ENCODE peak calls at places on chromosomes 12 and 14, in nine cellular contexts. G, R, I, H, B, M, U, Y and K are unnamed samples. For H3K4me1 and H3K36me3, the result is how much of the 10 kb centered on the place peaks cover.

GRCh38 chr14:93977790-93978581 is 1.6 kb upstream of the ASB2 start:
- DNase-seq in G (peak), R (peak), I (no peak), H (no peak), B (no peak), M (no peak), U (no peak), Y (no peak), K (no peak)

GRCh38 chr12:58745348-58746125 is 174.8 kb downstream of the LRIG3 start:
- DNase-seq in G (no peak), R (no peak), I (no peak), H (no peak), B (no peak), M (peak), U (no peak), Y (no peak), K (no peak)

GRCh38 chr14:84591827-84592540 is 938.0 kb upstream of the FLRT2 start:
- DNase-seq in G (no peak), R (no peak), I (no peak), H (no peak), B (peak), M (no peak), U (no peak), Y (no peak), K (no peak)

GRCh38 chr12:74890237-74890599 is 319.4 kb downstream of the KCNC2 start:
- DNase-seq in G (no peak), R (no peak), I (no peak), H (peak), B (peak), M (peak), U (no peak), Y (no peak), K (no peak)

GRCh38 chr12:124567035-124567672 is at the start of gene NCOR2:
- DNase-seq in G (no peak), R (no peak), I (peak), H (no peak), B (no peak), M (no peak), U (no peak), Y (no peak), K (no peak)

GRCh38 chr12:85182699-85183098 is 97.3 kb upstream of the ALX1 start:
- DNase-seq in G (no peak), R (no peak), I (no peak), H (no peak), B (no peak), M (no peak), U (no peak), Y (no peak), K (no peak)

GRCh38 chr14:58244556-58245387 is at the start of gene PSMA3:
- DNase-seq in G (peak), R (peak), I (peak), H (peak), B (peak), M (peak), U (peak), Y (peak), K (peak)

GRCh38 chr12:39441963-39442894 is 691 bp downstream of the KIF21A start:
- DNase-seq in G (no peak), R (no peak), I (peak), H (no peak), B (peak), M (no peak), U (peak), Y (no peak), K (peak)

GRCh38 chr12:31589896-31590729 is 823 bp downstream of the DENND5B start:
- DNase-seq in G (no peak), R (peak), I (peak), H (peak), B (peak), M (peak), U (peak), Y (no peak), K (peak)

GRCh38 chr12:87234898-87235297 is 794.3 kb downstream of the C12orf50 start:
- DNase-seq in G (no peak), R (no peak), I (no peak), H (no peak), B (no peak), M (no peak), U (no peak), Y (no peak), K (no peak)

GRCh38 chr14:65156568-65157366 is 54.5 kb upstream of the MAX start:
- DNase-seq in G (peak), R (peak), I (peak), H (no peak), B (peak), M (peak), U (peak), Y (no peak), K (no peak)

GRCh38 chr12:2149091-2149490 is 96.3 kb downstream of the CACNA1C start:
- DNase-seq in G (no peak), R (no peak), I (no peak), H (no peak), B (no peak), M (peak), U (no peak), Y (no peak), K (no peak)

GRCh38 chr14:68796418-68797101 is 3.7 kb upstream of the ZFP36L1 start:
- DNase-seq in G (no peak), R (no peak), I (no peak), H (no peak), B (no peak), M (no peak), U (no peak), Y (peak), K (peak)

GRCh38 chr14:100150932-100151587 is 8.4 kb downstream of the DEGS2 start:
- DNase-seq in G (no peak), R (no peak), I (no peak), H (no peak), B (no peak), M (no peak), U (no peak), Y (no peak), K (no peak)

GRCh38 chr12:40963761-40964160 is 224.4 kb upstream of the PDZRN4 start:
- DNase-seq in G (no peak), R (no peak), I (no peak), H (no peak), B (no peak), M (no peak), U (no peak), Y (no peak), K (no peak)

GRCh38 chr14:64817631-64818030 is 62.1 kb downstream of the SPTB start:
- DNase-seq in G (no peak), R (no peak), I (no peak), H (no peak), B (no peak), M (no peak), U (no peak), Y (no peak), K (no peak)

GRCh38 chr14:30790827-30791226 is 83.5 kb upstream of the COCH start:
- DNase-seq in G (no peak), R (no peak), I (no peak), H (no peak), B (no peak), M (no peak), U (no peak), Y (no peak), K (no peak)

GRCh38 chr14:100664841-100665425 is 61.8 kb upstream of the DLK1 start:
- DNase-seq in G (no peak), R (no peak), I (no peak), H (no peak), B (peak), M (peak), U (no peak), Y (no peak), K (no peak)

GRCh38 chr12:15602051-15602672 is 187.0 kb downstream of the EPS8 start:
- DNase-seq in G (no peak), R (no peak), I (no peak), H (no peak), B (no peak), M (peak), U (no peak), Y (no peak), K (no peak)

GRCh38 chr14:101219896-101220703 is 316.6 kb upstream of the RTL1 start:
- DNase-seq in G (no peak), R (no peak), I (no peak), H (no peak), B (no peak), M (no peak), U (no peak), Y (peak), K (peak)

GRCh38 chr12:6430124-6430989 is 14.4 kb upstream of the CD27 start:
- DNase-seq in G (no peak), R (peak), I (no peak), H (peak), B (peak), M (peak), U (peak), Y (peak), K (peak)

GRCh38 chr14:102785598-102785963 is 8.3 kb downstream of the TRAF3 start:
- DNase-seq in G (no peak), R (no peak), I (no peak), H (no peak), B (no peak), M (no peak), U (no peak), Y (no peak), K (no peak)

GRCh38 chr14:102779574-102780315 is 2.5 kb downstream of the TRAF3 start:
- DNase-seq in G (no peak), R (no peak), I (no peak), H (no peak), B (no peak), M (peak), U (no peak), Y (no peak), K (no peak)

GRCh38 chr14:102781063-102781462 is 3.8 kb downstream of the TRAF3 start:
- DNase-seq in G (no peak), R (no peak), I (no peak), H (no peak), B (no peak), M (no peak), U (no peak), Y (no peak), K (no peak)

GRCh38 chr14:102784892-102785597 is 7.8 kb downstream of the TRAF3 start:
- DNase-seq in G (no peak), R (no peak), I (no peak), H (no peak), B (no peak), M (no peak), U (no peak), Y (no peak), K (no peak)

DNA sequence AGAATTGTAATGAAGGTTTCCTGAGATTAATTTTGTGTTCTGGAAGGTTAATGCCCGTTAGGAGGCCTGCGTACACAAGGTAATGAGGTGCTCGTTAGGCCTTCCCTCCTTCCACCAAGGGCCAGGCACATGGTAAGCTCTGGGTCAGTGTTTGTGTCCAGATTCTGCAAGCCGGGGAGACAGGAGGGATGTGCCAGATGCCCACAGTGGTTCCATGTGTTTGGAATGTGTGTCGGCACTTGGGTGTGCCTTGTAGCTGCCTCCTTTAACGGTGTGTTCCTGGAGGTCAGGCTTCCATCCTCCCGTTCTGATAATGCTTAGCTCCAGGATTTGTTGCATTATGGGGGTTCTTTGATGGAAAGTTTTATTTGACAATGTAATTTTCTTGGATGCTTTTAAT is 5.7 kb downstream of the TRAF3 start:
- DNase-seq in G (no peak), R (no peak), I (no peak), H (no peak), B (no peak), M (no peak), U (no peak), Y (no peak), K (no peak)
- H3K4me1 ChIP-seq in G (under half), R (under half), I (under half), H (under half), B (under half), M (under half), U (under half), Y (under half), K (under half)

DNA sequence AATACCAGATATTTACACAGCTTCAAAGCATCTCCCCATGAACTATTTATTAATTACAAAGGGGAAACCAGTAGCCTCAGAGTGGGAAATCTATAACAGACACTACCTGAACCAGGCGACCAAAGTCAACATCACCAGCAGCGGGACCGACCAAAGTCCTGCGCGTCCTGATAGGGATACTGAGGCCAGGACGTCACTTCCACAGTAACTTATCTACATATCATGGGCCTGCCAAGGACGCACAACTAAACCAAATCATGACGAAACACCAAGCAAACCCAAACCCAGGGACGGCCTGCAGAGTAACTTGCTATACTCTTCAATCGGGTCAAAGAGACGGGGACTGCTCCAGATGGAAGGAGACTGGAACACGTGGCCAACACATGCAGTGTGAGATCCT is 26.0 kb upstream of the RIMBP2 start:
- DNase-seq in G (no peak), R (no peak), I (no peak), H (no peak), B (no peak), M (no peak), U (no peak), Y (no peak), K (no peak)
- H3K36me3 ChIP-seq in G (under half), R (under half), I (under half), H (under half), B (under half), M (under half), U (under half), Y (under half), K (under half)

GRCh38 chr12:106690569-106690968 is 83.9 kb upstream of the RIC8B start:
- DNase-seq in G (no peak), R (no peak), I (no peak), H (no peak), B (no peak), M (no peak), U (no peak), Y (peak), K (no peak)
- TF ChIP-seq POLR2A in G (no peak), R (no peak), I (no peak), H (no peak), B (no peak), M (no peak), U (no peak), Y (no peak), K (no peak)

GRCh38 chr14:104697892-104698583 is 8.6 kb downstream of the INF2 start:
- DNase-seq in G (no peak), R (no peak), I (peak), H (no peak), B (no peak), M (no peak), U (no peak), Y (no peak), K (no peak)
- H3K4me1 ChIP-seq in G (under half), R (under half), I (half or more), H (under half), B (under half), M (under half), U (half or more), Y (half or more), K (half or more)

GRCh38 chr12:28777603-28778365 is 371.3 kb upstream of the FAR2 start:
- DNase-seq in G (no peak), R (no peak), I (no peak), H (no peak), B (no peak), M (no peak), U (no peak), Y (peak), K (no peak)
- H3K36me3 ChIP-seq in G (under half), R (under half), I (under half), H (under half), B (under half), M (under half), U (under half), Y (under half), K (under half)

GRCh38 chr14:33285902-33286700 is 347.4 kb downstream of the NPAS3 start:
- DNase-seq in G (no peak), R (no peak), I (no peak), H (no peak), B (no peak), M (no peak), U (no peak), Y (no peak), K (no peak)

GRCh38 chr14:33279865-33280264 is 341.2 kb downstream of the NPAS3 start:
- DNase-seq in G (no peak), R (no peak), I (no peak), H (no peak), B (no peak), M (no peak), U (no peak), Y (no peak), K (no peak)

GRCh38 chr14:33280646-33281045 is 342.0 kb downstream of the NPAS3 start:
- DNase-seq in G (no peak), R (no peak), I (no peak), H (no peak), B (no peak), M (no peak), U (no peak), Y (no peak), K (no peak)

GRCh38 chr14:33282181-33282580 is 343.5 kb downstream of the NPAS3 start:
- DNase-seq in G (no peak), R (no peak), I (no peak), H (no peak), B (no peak), M (no peak), U (no peak), Y (no peak), K (no peak)

GRCh38 chr14:33282811-33283210 is 344.1 kb downstream of the NPAS3 start:
- DNase-seq in G (no peak), R (no peak), I (no peak), H (no peak), B (no peak), M (no peak), U (no peak), Y (no peak), K (no peak)
- TF ChIP-seq POLR2A in G (no peak), R (no peak), I (no peak), H (no peak), B (no peak), M (no peak), U (no peak), Y (no peak), K (no peak)

DNA sequence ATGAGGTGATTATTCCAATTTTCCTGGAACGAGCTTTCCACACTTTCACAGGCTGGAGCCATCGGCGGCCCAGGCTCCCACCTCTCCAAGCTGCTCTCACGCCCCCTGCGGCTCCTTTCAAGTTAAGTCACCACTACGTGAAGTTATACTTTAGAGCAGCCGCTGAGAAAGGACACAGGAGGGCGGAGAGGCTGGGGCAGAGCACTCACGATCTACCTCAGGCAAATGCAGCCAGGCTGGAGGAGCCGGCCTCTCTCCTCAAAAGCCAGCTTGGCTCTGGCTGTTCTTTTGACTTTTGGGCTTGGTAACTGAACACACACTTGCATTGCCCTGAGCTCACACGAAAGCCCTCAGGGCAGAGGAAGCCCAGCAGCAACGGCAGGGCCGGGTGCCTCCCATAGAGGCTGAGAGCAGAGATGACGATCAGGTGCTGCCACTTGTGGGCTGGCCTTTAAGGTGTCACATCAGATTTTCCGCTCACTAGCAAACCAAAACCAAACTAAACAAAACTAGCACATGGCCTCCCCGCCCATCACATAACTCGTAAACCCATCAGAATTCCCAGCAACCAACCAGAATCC is 75.2 kb downstream of the PITPNM2 start:
- DNase-seq in G (no peak), R (peak), I (peak), H (no peak), B (no peak), M (no peak), U (no peak), Y (no peak), K (no peak)
- H3K4me1 ChIP-seq in G (under half), R (under half), I (under half), H (under half), B (under half), M (under half), U (half or more), Y (half or more), K (half or more)

GRCh38 chr12:25401547-25402345 is 151.0 kb upstream of the KRAS start:
- DNase-seq in G (no peak), R (no peak), I (no peak), H (no peak), B (no peak), M (no peak), U (no peak), Y (no peak), K (no peak)

DNA sequence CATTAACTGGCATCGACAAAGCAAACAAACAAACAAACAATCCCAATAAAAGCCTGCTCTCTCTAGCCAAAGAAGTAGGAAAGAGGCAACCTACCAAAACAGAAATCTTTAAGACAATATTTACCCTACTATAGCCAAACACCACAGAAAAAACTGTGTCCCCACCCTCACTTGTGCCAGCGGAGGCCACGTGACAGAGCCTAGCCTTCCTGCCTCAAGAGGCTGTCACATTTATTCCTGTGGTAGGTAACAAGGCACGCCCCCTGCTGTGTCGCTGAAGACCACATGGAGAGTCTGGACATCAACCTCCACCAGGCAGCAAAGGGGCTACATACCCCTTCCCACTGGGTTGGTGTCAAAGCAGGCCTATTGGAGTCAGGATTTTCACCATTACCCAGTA is 148.1 kb downstream of the LMNTD1 start:
- DNase-seq in G (no peak), R (no peak), I (no peak), H (no peak), B (no peak), M (no peak), U (no peak), Y (no peak), K (no peak)
- H3K36me3 ChIP-seq in G (under half), R (under half), I (under half), H (under half), B (under half), M (under half), U (under half), Y (under half), K (under half)

GRCh38 chr12:89880695-89881350 is 172.2 kb upstream of the ATP2B1 start:
- DNase-seq in G (peak), R (peak), I (no peak), H (no peak), B (no peak), M (no peak), U (no peak), Y (no peak), K (no peak)
- TF ChIP-seq POLR2A in G (peak), R (no peak), I (no peak), H (no peak), B (no peak), M (no peak), U (no peak), Y (no peak), K (no peak)

GRCh38 chr14:96585672-96586013 is 83.5 kb downstream of the PAPOLA start:
- DNase-seq in G (no peak), R (no peak), I (no peak), H (no peak), B (no peak), M (no peak), U (no peak), Y (no peak), K (no peak)
- H3K4me1 ChIP-seq in G (under half), R (under half), I (under half), H (under half), B (under half), M (under half), U (under half), Y (under half), K (under half)